ENCODE peak calls at places on chromosomes 11 and 22, in five cellular contexts. Y is C1 segment of cervical spinal cord, T is LoVo, W is endodermal cell, M is substantia nigra. H is an unnamed sample.

GRCh38 chr22:27139935-27140493 is 482.6 kb downstream of the MIAT start:
- DNase-seq in T (peak), M (no peak), Y (no peak), W (no peak), H (peak)

GRCh38 chr11:71996517-71996916 is 2.2 kb upstream of the IL18BP start:
- DNase-seq in T (no peak), W (no peak), M (no peak), Y (no peak), H (no peak)

GRCh38 chr11:61793829-61794204 is 1.1 kb downstream of the FEN1 start:
- DNase-seq in Y (no peak), W (no peak), T (no peak), M (no peak), H (no peak)

GRCh38 chr22:22878801-22879674 is 8.6 kb upstream of the IGLL5 start:
- DNase-seq in W (peak), T (no peak), Y (no peak), M (no peak), H (no peak)

GRCh38 chr11:127308291-127308690 is 307.7 kb upstream of the KIRREL3 start:
- DNase-seq in Y (no peak), M (no peak), W (no peak), T (no peak), H (no peak)

GRCh38 chr22:29578462-29578861 is 2.5 kb downstream of the NIPSNAP1 start:
- DNase-seq in Y (no peak), T (no peak), M (no peak), W (no peak), H (no peak)

GRCh38 chr11:14041565-14041964 is 79.0 kb downstream of the SPON1 start:
- DNase-seq in M (no peak), T (no peak), Y (no peak), W (no peak), H (no peak)

GRCh38 chr11:25119416-25119815 is 622.6 kb downstream of the LUZP2 start:
- DNase-seq in W (no peak), T (no peak), Y (no peak), M (no peak), H (no peak)

GRCh38 chr11:35667257-35667656 is 4.7 kb downstream of the TRIM44 start:
- DNase-seq in M (no peak), W (no peak), T (no peak), Y (no peak), H (no peak)

GRCh38 chr22:18933914-18934313 is 2.2 kb downstream of the PRODH start:
- DNase-seq in W (no peak), M (no peak), Y (no peak), T (no peak), H (no peak)

GRCh38 chr11:13334068-13334785 is 56.6 kb downstream of the BMAL1 start:
- DNase-seq in T (no peak), Y (no peak), M (no peak), W (no peak), H (no peak)

GRCh38 chr11:124644426-124645280 is 22.0 kb downstream of the TBRG1 start:
- DNase-seq in T (peak), M (peak), Y (peak), W (peak), H (peak)

GRCh38 chr11:93700830-93701229 is 39.3 kb downstream of the CEP295 start:
- DNase-seq in T (no peak), Y (no peak), W (no peak), M (no peak), H (no peak)

GRCh38 chr22:28773461-28773867 is 969 bp downstream of the CCDC117 start:
- DNase-seq in W (no peak), Y (no peak), T (no peak), M (no peak), H (no peak)

GRCh38 chr22:24482586-24482985 is 12.5 kb upstream of the UPB1 start:
- DNase-seq in W (no peak), T (peak), Y (no peak), M (no peak), H (no peak)

GRCh38 chr11:576791-577610 is 731 bp downstream of the PHRF1 start:
- DNase-seq in Y (no peak), M (no peak), W (no peak), T (no peak), H (no peak)